ENCODE peak calls at places on chromosomes 3 and 15, in five cellular contexts. L, G, F, D and P are unnamed samples.

GRCh38 chr3:179769411-179770247 is 116.8 kb downstream of the USP13 start:
- DNase-seq in L (no peak), G (no peak), F (no peak), D (no peak), P (no peak)

GRCh38 chr3:3405131-3405530 is 225.6 kb upstream of the CRBN start:
- DNase-seq in L (no peak), G (no peak), F (no peak), D (no peak), P (no peak)

GRCh38 chr15:73467758-73468157 is 24.8 kb downstream of the REC114 start:
- DNase-seq in L (no peak), G (no peak), F (no peak), D (no peak), P (no peak)

GRCh38 chr3:47994180-47994579 is 22.0 kb downstream of the MAP4 start:
- DNase-seq in L (no peak), G (no peak), F (no peak), D (no peak), P (no peak)

GRCh38 chr15:76341366-76342045 is 4.9 kb downstream of the ISL2 start:
- DNase-seq in L (no peak), G (no peak), F (peak; percentile 64), D (no peak), P (no peak)

GRCh38 chr15:98121957-98122356 is 161.5 kb downstream of the ARRDC4 start:
- DNase-seq in L (no peak), G (no peak), F (no peak), D (no peak), P (no peak)

GRCh38 chr3:39150803-39151631 is 2.4 kb downstream of the CSRNP1 start:
- DNase-seq in L (peak; percentile 92), G (peak; percentile 48), F (peak; percentile 71), D (no peak), P (peak; percentile 70)

GRCh38 chr3:30114918-30115317 is 491.5 kb upstream of the TGFBR2 start:
- DNase-seq in L (no peak), G (no peak), F (no peak), D (no peak), P (no peak)

GRCh38 chr15:70635895-70636294 is 127.5 kb downstream of the UACA start:
- DNase-seq in L (no peak), G (no peak), F (no peak), D (no peak), P (no peak)

GRCh38 chr3:49244589-49245205 is 32.3 kb downstream of the C3orf62 start:
- DNase-seq in L (no peak), G (no peak), F (no peak), D (peak; percentile 15), P (peak; percentile 74)

GRCh38 chr15:71333839-71334238 is 218.6 kb downstream of the THSD4 start:
- DNase-seq in L (peak; percentile 74), G (no peak), F (no peak), D (no peak), P (no peak)

GRCh38 chr3:165476399-165477060 is 280.3 kb upstream of the SLITRK3 start:
- DNase-seq in L (no peak), G (no peak), F (no peak), D (no peak), P (no peak)

GRCh38 chr3:185322111-185322510 is 40.8 kb upstream of the MAP3K13 start:
- DNase-seq in L (no peak), G (no peak), F (no peak), D (no peak), P (no peak)

GRCh38 chr3:152365126-152365525 is 96.4 kb downstream of the MBNL1 start:
- DNase-seq in L (no peak), G (no peak), F (no peak), D (no peak), P (no peak)